ENCODE peak calls at places on chromosomes 5 and 9, in six cellular contexts. I is sigmoid colon; V is stimulated activated CD4-positive, alpha-beta T cell treated with anti-CD3 and anti-CD28 coated beads, Interleukin-12 subunit alpha, Interleukin-12 subunit beta, amount 100 ng/mL, for 4 hours; S is A172; G is lower lobe of right lung; K is keratinocyte. F is an unnamed sample.

GRCh38 chr5:100840364-100840763 is 62.7 kb downstream of the ST8SIA4 start:
- DNase-seq in I (no peak), V (no peak), S (peak; percentile 27), G (no peak), K (no peak), F (peak; percentile 81)

GRCh38 chr5:143164557-143164956 is 238.9 kb downstream of the NR3C1 start:
- DNase-seq in I (no peak), V (no peak), S (no peak), G (no peak), K (no peak), F (no peak)

GRCh38 chr5:20360243-20360642 is 372.2 kb upstream of the CDH18 start:
- DNase-seq in I (no peak), V (no peak), S (no peak), G (no peak), K (no peak), F (no peak)

GRCh38 chr5:93620487-93621339 is 37.7 kb downstream of the NR2F1 start:
- DNase-seq in I (peak; percentile 72), V (peak; percentile 45), S (peak; percentile 52), G (peak; percentile 78), K (no peak), F (no peak)

GRCh38 chr9:17625644-17626388 is 47.0 kb downstream of the SH3GL2 start:
- DNase-seq in I (no peak), V (no peak), S (no peak), G (no peak), K (no peak), F (no peak)

GRCh38 chr5:58259685-58260152 is 200.2 kb downstream of the PLK2 start:
- DNase-seq in I (no peak), V (no peak), S (peak; percentile 99), G (no peak), K (peak; percentile 93), F (no peak)

GRCh38 chr5:35877655-35878054 is 21.0 kb downstream of the IL7R start:
- DNase-seq in I (no peak), V (no peak), S (no peak), G (no peak), K (no peak), F (no peak)

GRCh38 chr5:112467467-112467866 is 48.4 kb upstream of the EPB41L4A start:
- DNase-seq in I (no peak), V (no peak), S (no peak), G (no peak), K (no peak), F (no peak)

GRCh38 chr5:44935871-44936270 is 127.1 kb downstream of the MRPS30 start:
- DNase-seq in I (no peak), V (no peak), S (no peak), G (no peak), K (no peak), F (no peak)

GRCh38 chr5:145775893-145776444 is 59.2 kb downstream of the PRELID2 start:
- DNase-seq in I (no peak), V (no peak), S (peak; percentile 84), G (no peak), K (no peak), F (no peak)

GRCh38 chr9:18980124-18980660 is 52.8 kb downstream of the SAXO1 start:
- DNase-seq in I (no peak), V (no peak), S (no peak), G (no peak), K (no peak), F (no peak)